ENCODE peak calls at places on chromosomes 1 and 21, in ten cellular contexts. F is sciatic nerve; U is NCI-H1930; W is MV-4-11; T is dorsolateral prefrontal cortex; C is head of caudate nucleus; I is activated naive CD4-positive, alpha-beta T cell; S is stomach; R is NCI-H226; P is NCI-H2171 treated with DMSO at 0.1 percent for 48 hours. G is an unnamed sample.

GRCh38 chr1:16181887-16182719 is 26.2 kb upstream of the EPHA2 start:
- DNase-seq in R (peak), C (no peak), F (peak), U (no peak), W (no peak), P (no peak), S (peak), T (no peak), I (no peak), G (peak)

GRCh38 chr1:232249335-232249734 is 380.6 kb downstream of the SIPA1L2 start:
- DNase-seq in S (no peak), P (no peak), T (no peak), R (no peak), W (peak), I (no peak), F (no peak), C (no peak), U (no peak), G (no peak)

GRCh38 chr1:30775433-30775975 is 17.9 kb upstream of the LAPTM5 start:
- DNase-seq in T (no peak), U (no peak), F (no peak), C (no peak), I (no peak), W (no peak), R (no peak), P (no peak), S (no peak), G (no peak)

GRCh38 chr21:25370311-25370744 is 237.0 kb downstream of the MRPL39 start:
- DNase-seq in C (no peak), W (peak), U (no peak), T (no peak), S (no peak), P (no peak), I (no peak), F (no peak), R (peak), G (no peak)

GRCh38 chr1:45924736-45925135 is 121.3 kb downstream of the MAST2 start:
- DNase-seq in W (no peak), R (peak), C (no peak), F (no peak), U (no peak), S (no peak), P (no peak), I (no peak), T (no peak), G (no peak)

GRCh38 chr1:218346391-218347204 is 1.5 kb downstream of the TGFB2 start:
- DNase-seq in U (no peak), C (no peak), R (no peak), S (no peak), W (peak), F (peak), I (no peak), P (peak), T (no peak), G (no peak)

GRCh38 chr21:34511154-34511553 is 856 bp downstream of the KCNE1 start:
- DNase-seq in S (no peak), F (no peak), U (no peak), R (peak), T (no peak), W (peak), I (no peak), P (no peak), C (no peak), G (no peak)

GRCh38 chr1:160401487-160401805 is 1.1 kb downstream of the VANGL2 start:
- DNase-seq in S (no peak), R (no peak), I (no peak), C (no peak), W (no peak), U (no peak), T (no peak), P (no peak), F (no peak), G (no peak)

GRCh38 chr1:44714944-44715571 is 15.9 kb downstream of the RNU5D-1 start:
- DNase-seq in P (peak), F (no peak), U (peak), T (peak), S (peak), R (peak), C (peak), I (peak), W (peak), G (peak)

GRCh38 chr21:28632718-28633408 is 359.8 kb downstream of the LTN1 start:
- DNase-seq in F (no peak), W (no peak), P (no peak), T (no peak), U (no peak), S (no peak), R (peak), I (no peak), C (no peak), G (no peak)

GRCh38 chr21:20570824-20571232 is 427.4 kb upstream of the NCAM2 start:
- DNase-seq in S (no peak), F (no peak), C (no peak), I (no peak), R (peak), P (no peak), T (no peak), W (peak), U (no peak), G (no peak)

GRCh38 chr1:221728037-221728505 is 13.8 kb downstream of the DUSP10 start:
- DNase-seq in U (no peak), I (no peak), C (no peak), F (no peak), R (no peak), T (no peak), P (no peak), S (no peak), W (no peak), G (no peak)

GRCh38 chr21:44407493-44407892 is 47.8 kb upstream of the LRRC3 start:
- DNase-seq in C (peak), R (no peak), T (no peak), P (no peak), I (no peak), S (no peak), W (peak), U (no peak), F (no peak), G (no peak)

GRCh38 chr1:167722152-167722869 is 529 bp downstream of the MPZL1 start:
- DNase-seq in F (no peak), I (peak), R (peak), C (peak), S (peak), W (no peak), P (peak), U (no peak), T (no peak), G (peak)

GRCh38 chr1:66916320-66916719 is 8.3 kb downstream of the DNAI4 start:
- DNase-seq in T (no peak), F (no peak), I (no peak), P (no peak), R (no peak), U (no peak), S (no peak), C (no peak), W (no peak), G (no peak)

GRCh38 chr1:210250665-210250997 is 18.0 kb downstream of the SERTAD4 start:
- DNase-seq in S (peak), F (no peak), R (no peak), T (peak), U (peak), C (peak), W (peak), P (peak), I (no peak), G (no peak)

GRCh38 chr1:202061055-202061454 is 50.7 kb downstream of the ELF3 start:
- DNase-seq in S (no peak), I (no peak), T (no peak), W (peak), C (no peak), U (no peak), R (no peak), F (no peak), P (no peak), G (no peak)

GRCh38 chr1:228013322-228014234 is 6.8 kb downstream of the WNT3A start:
- DNase-seq in P (no peak), T (no peak), S (peak), I (no peak), U (no peak), W (no peak), C (peak), R (no peak), F (peak), G (peak)

GRCh38 chr1:95126366-95126765 is 9.2 kb downstream of the TLCD4 start:
- DNase-seq in P (no peak), R (no peak), I (no peak), T (no peak), S (no peak), W (no peak), F (no peak), C (no peak), U (no peak), G (no peak)